ENCODE peak calls at places on chromosomes 1 and 21, in four cellular contexts. W is T-helper 17 cell; L is SHP77; F is activated CD4-positive, CD25-positive, alpha-beta regulatory T cell treated with anti-CD3 and anti-CD28 coated beads, Interleukin-2, amount 50 U/mL, for 72 hours. N is an unnamed sample.

GRCh38 chr1:6854166-6854565 is 68.9 kb downstream of the CAMTA1 start:
- DNase-seq in L (no peak), W (no peak), F (no peak), N (no peak)

GRCh38 chr1:7885513-7886298 is 32.8 kb upstream of the UTS2 start:
- DNase-seq in W (no peak), F (peak), L (no peak), N (no peak)

GRCh38 chr1:97919568-97920261 is 1.1 kb downstream of the DPYD start:
- DNase-seq in W (no peak), F (no peak), L (no peak), N (no peak)

GRCh38 chr1:201774224-201774982 is 54.6 kb upstream of the IPO9 start:
- DNase-seq in L (no peak), W (no peak), F (no peak), N (no peak)

GRCh38 chr1:201890806-201891450 is 2.2 kb downstream of the SHISA4 start:
- DNase-seq in L (no peak), W (no peak), F (no peak), N (no peak)

GRCh38 chr21:21373969-21374368 is 375.8 kb downstream of the NCAM2 start:
- DNase-seq in L (no peak), W (no peak), F (no peak), N (no peak)

GRCh38 chr1:240831191-240831631 is 219.3 kb upstream of the GREM2 start:
- DNase-seq in L (no peak), W (no peak), F (no peak), N (no peak)

GRCh38 chr1:161921491-161921890 is 102.2 kb downstream of the OLFML2B start:
- DNase-seq in W (no peak), F (no peak), L (no peak), N (no peak)

GRCh38 chr1:214494706-214495105 is 56.7 kb downstream of the PTPN14 start:
- DNase-seq in L (no peak), W (no peak), F (no peak), N (no peak)

GRCh38 chr1:39266269-39266668 is 61.8 kb downstream of the MACF1 start:
- DNase-seq in L (no peak), F (no peak), W (no peak), N (no peak)

GRCh38 chr1:226004396-226004795 is 5.3 kb upstream of the SDE2 start:
- DNase-seq in W (no peak), F (no peak), L (no peak), N (no peak)

GRCh38 chr21:25506268-25506667 is 101.0 kb downstream of the MRPL39 start:
- DNase-seq in L (no peak), W (no peak), F (no peak), N (no peak)

GRCh38 chr1:147337040-147337439 is 94.6 kb downstream of the CHD1L start:
- DNase-seq in L (no peak), W (no peak), F (no peak), N (no peak)

GRCh38 chr1:163872067-163872466 is 550.3 kb downstream of the NUF2 start:
- DNase-seq in F (no peak), W (no peak), L (no peak), N (no peak)

GRCh38 chr1:27476222-27476621 is 13.7 kb downstream of the WASF2 start:
- DNase-seq in W (no peak), L (no peak), F (no peak), N (no peak)

GRCh38 chr1:116179886-116180474 is 68.8 kb downstream of the MAB21L3 start:
- DNase-seq in L (no peak), F (no peak), W (no peak), N (no peak)

GRCh38 chr1:154434346-154435075 is 29.4 kb downstream of the IL6R start:
- DNase-seq in L (no peak), W (no peak), F (no peak), N (no peak)

GRCh38 chr1:19651141-19651737 is 7.1 kb downstream of the NBL1 start:
- DNase-seq in L (peak), F (no peak), W (no peak), N (peak)

GRCh38 chr1:155128469-155128754 is 736 bp downstream of the EFNA1 start:
- DNase-seq in L (no peak), F (no peak), W (no peak), N (no peak)

GRCh38 chr21:15138475-15138874 is 73.7 kb upstream of the NRIP1 start:
- DNase-seq in L (no peak), F (no peak), W (no peak), N (no peak)

GRCh38 chr1:119416006-119416640 is 1.2 kb downstream of the HSD3B2 start:
- DNase-seq in L (no peak), F (no peak), W (no peak), N (no peak)

GRCh38 chr1:111203681-111204210 is 3.3 kb upstream of the DENND2D start:
- DNase-seq in W (peak), L (no peak), F (peak), N (no peak)

GRCh38 chr1:243325305-243325890 is 69.6 kb downstream of the SDCCAG8 start:
- DNase-seq in L (peak), F (no peak), W (no peak), N (peak)

GRCh38 chr1:213123532-213123931 is 72.5 kb downstream of the RPS6KC1 start:
- DNase-seq in L (no peak), W (no peak), F (no peak), N (no peak)

GRCh38 chr1:22915816-22916468 is 56.7 kb downstream of the LACTBL1 start:
- DNase-seq in L (no peak), F (no peak), W (no peak), N (no peak)

GRCh38 chr1:229209816-229210215 is 61.1 kb upstream of the RAB4A start:
- DNase-seq in W (no peak), F (no peak), L (no peak), N (no peak)

GRCh38 chr1:63969461-63969893 is 195.7 kb downstream of the ROR1 start:
- DNase-seq in W (no peak), F (no peak), L (no peak), N (no peak)

GRCh38 chr1:94006604-94007003 is 97.4 kb upstream of the GCLM start:
- DNase-seq in W (no peak), F (no peak), L (no peak), N (no peak)

GRCh38 chr1:223041481-223041880 is 101.6 kb downstream of the TLR5 start:
- DNase-seq in W (no peak), L (no peak), F (no peak), N (no peak)